ENCODE peak calls at places on chromosomes 5 and 9, in four cellular contexts. B is ecto neural progenitor cell, D is epithelial cell of proximal tubule, M is kidney tubule cell. X is an unnamed sample.

GRCh38 chr5:148912714-148913398 is 86.4 kb downstream of the ADRB2 start:
- DNase-seq in B (peak; percentile 66), D (peak; percentile 92), M (peak; percentile 99), X (peak; percentile 98)

GRCh38 chr9:133676450-133676849 is 40.3 kb downstream of the DBH start:
- DNase-seq in B (no peak), M (no peak), D (no peak), X (no peak)

GRCh38 chr9:124716795-124717194 is 54.3 kb downstream of the NR6A1 start:
- DNase-seq in M (peak; percentile 56), B (no peak), D (no peak), X (peak; percentile 28)

GRCh38 chr5:159049844-159050318 is 49.8 kb downstream of the EBF1 start:
- DNase-seq in M (no peak), D (no peak), B (no peak), X (no peak)

GRCh38 chr5:172921906-172922305 is 37.3 kb upstream of the RPL26L1 start:
- DNase-seq in M (no peak), D (no peak), B (no peak), X (no peak)

GRCh38 chr9:93263334-93264229 is 79.6 kb downstream of the WNK2 start:
- DNase-seq in B (no peak), M (no peak), D (no peak), X (peak; percentile 1)

GRCh38 chr9:81690251-81690851 is 1.0 kb upstream of the TLE1 start:
- DNase-seq in M (peak; percentile 67), D (no peak), B (peak; percentile 65), X (peak; percentile 26)

GRCh38 chr9:136741885-136742568 is 713 bp downstream of the LCN10 start:
- DNase-seq in M (no peak), B (no peak), D (no peak), X (no peak)

GRCh38 chr5:67879619-67880357 is 335.8 kb upstream of the PIK3R1 start:
- DNase-seq in D (peak; percentile 3), M (peak; percentile 5), B (no peak), X (peak; percentile 60)

GRCh38 chr9:35236692-35237091 is 74.9 kb downstream of the UNC13B start:
- DNase-seq in M (peak; percentile 4), D (no peak), B (no peak), X (no peak)

GRCh38 chr9:83505282-83505681 is 32.9 kb downstream of the FRMD3 start:
- DNase-seq in B (no peak), D (no peak), M (no peak), X (no peak)

GRCh38 chr9:36451949-36452348 is 51.9 kb upstream of the RNF38 start:
- DNase-seq in M (no peak), D (no peak), B (no peak), X (no peak)

GRCh38 chr9:128275198-128276007 is at the start of gene GOLGA2:
- DNase-seq in M (peak; percentile 18), B (no peak), D (no peak), X (peak; percentile 41)

GRCh38 chr9:6911901-6912650 is 154.3 kb downstream of the KDM4C start:
- DNase-seq in D (no peak), B (no peak), M (no peak), X (no peak)

GRCh38 chr5:79850316-79850822 is 140.7 kb downstream of the MTX3 start:
- DNase-seq in M (no peak), D (no peak), B (peak; percentile 40), X (no peak)

GRCh38 chr5:54658014-54658413 is 140.5 kb downstream of the SNX18 start:
- DNase-seq in D (peak; percentile 33), M (peak; percentile 93), B (no peak), X (peak; percentile 81)

GRCh38 chr9:385818-386398 is 171.2 kb downstream of the DOCK8 start:
- DNase-seq in M (peak; percentile 78), B (peak; percentile 63), D (no peak), X (peak; percentile 73)

GRCh38 chr9:109908459-109909390 is 128.7 kb downstream of the PALM2AKAP2 start:
- DNase-seq in M (no peak), B (no peak), D (no peak), X (no peak)

GRCh38 chr5:53355930-53356329 is 124.5 kb upstream of the FST start:
- DNase-seq in B (no peak), D (no peak), M (no peak), X (no peak)

GRCh38 chr5:19487484-19487883 is 500.5 kb downstream of the CDH18 start:
- DNase-seq in M (no peak), D (no peak), B (no peak), X (no peak)

GRCh38 chr9:135770203-135770535 is 68.2 kb downstream of the KCNT1 start:
- DNase-seq in M (no peak), B (no peak), D (no peak), X (no peak)

GRCh38 chr5:6261668-6262067 is 116.7 kb downstream of the MED10 start:
- DNase-seq in M (no peak), D (no peak), B (no peak), X (no peak)

GRCh38 chr9:76200730-76201129 is 193.5 kb downstream of the RFK start:
- DNase-seq in D (no peak), M (no peak), B (no peak), X (no peak)

GRCh38 chr9:2666569-2666968 is 45.0 kb downstream of the VLDLR start:
- DNase-seq in M (no peak), D (no peak), B (no peak), X (no peak)

GRCh38 chr5:58240286-58240685 is 219.6 kb downstream of the PLK2 start:
- DNase-seq in M (peak; percentile 67), D (no peak), B (no peak), X (peak; percentile 49)

GRCh38 chr5:177478711-177479646 is 5.5 kb upstream of the DBN1 start:
- DNase-seq in D (no peak), M (peak; percentile 67), B (no peak), X (peak; percentile 30)

GRCh38 chr5:126384985-126385384 is 38.2 kb upstream of the GRAMD2B start:
- DNase-seq in D (no peak), B (no peak), M (peak; percentile 97), X (peak; percentile 70)

GRCh38 chr5:144377207-144377606 is 206.5 kb downstream of the KCTD16 start:
- DNase-seq in B (no peak), M (no peak), D (no peak), X (no peak)

GRCh38 chr5:124337996-124338395 is 408.4 kb downstream of the ZNF608 start:
- DNase-seq in B (no peak), D (no peak), M (no peak), X (peak; percentile 5)

GRCh38 chr9:125748511-125749099 is 1.4 kb downstream of the PBX3 start:
- DNase-seq in M (no peak), D (no peak), B (peak; percentile 51), X (peak; percentile 19)

GRCh38 chr9:34675874-34676273 is 13.4 kb upstream of the CCL27 start:
- DNase-seq in D (no peak), M (no peak), B (no peak), X (no peak)

GRCh38 chr9:125472926-125473701 is 211.5 kb downstream of the GAPVD1 start:
- DNase-seq in M (peak; percentile 6), B (no peak), D (no peak), X (peak; percentile 71)

GRCh38 chr5:87361536-87362213 is 51.1 kb downstream of the CCNH start:
- DNase-seq in D (no peak), M (no peak), B (no peak), X (no peak)

GRCh38 chr5:81895312-81895711 is 76.5 kb upstream of the ATG10 start:
- DNase-seq in D (no peak), B (no peak), M (no peak), X (no peak)